ENCODE peak calls at places on chromosomes 12 and 14, in six cellular contexts. S is left ventricle myocardium inferior, E is HEK293T, D is HL-60, Q is EH, F is Daoy. K is an unnamed sample.

GRCh38 chr12:55737581-55738112 is 5.3 kb upstream of the GDF11 start:
- DNase-seq in S (no peak), E (no peak), D (no peak), Q (no peak), F (no peak), K (no peak)

GRCh38 chr12:106282457-106283097 is 20.0 kb upstream of the TCP11L2 start:
- DNase-seq in S (peak), E (peak), D (peak), Q (peak), F (peak), K (peak)

GRCh38 chr12:106065506-106065905 is 73.2 kb downstream of the NUAK1 start:
- DNase-seq in S (no peak), E (no peak), D (no peak), Q (no peak), F (no peak), K (no peak)

GRCh38 chr14:102748806-102749205 is 28.4 kb upstream of the TRAF3 start:
- DNase-seq in S (no peak), E (no peak), D (no peak), Q (no peak), F (no peak), K (no peak)

GRCh38 chr14:29805415-29806123 is 122.1 kb downstream of the PRKD1 start:
- DNase-seq in S (peak), E (peak), D (no peak), Q (peak), F (peak), K (peak)

GRCh38 chr12:50222275-50222783 is 55.2 kb upstream of the CERS5 start:
- DNase-seq in S (peak), E (peak), D (peak), Q (peak), F (peak), K (peak)

GRCh38 chr14:105067140-105067968 is 2.1 kb upstream of the GPR132 start:
- DNase-seq in S (no peak), E (no peak), D (peak), Q (peak), F (peak), K (no peak)

GRCh38 chr12:92290016-92290685 is 144.5 kb upstream of the BTG1 start:
- DNase-seq in S (no peak), E (no peak), D (no peak), Q (peak), F (peak), K (no peak)

GRCh38 chr12:15756822-15757221 is 32.4 kb downstream of the EPS8 start:
- DNase-seq in S (no peak), E (no peak), D (no peak), Q (peak), F (no peak), K (no peak)

GRCh38 chr14:58977366-58977765 is 211.1 kb upstream of the DAAM1 start:
- DNase-seq in S (no peak), E (no peak), D (no peak), Q (peak), F (peak), K (no peak)

GRCh38 chr12:81585787-81586186 is 173.4 kb downstream of the PPFIA2 start:
- DNase-seq in S (no peak), E (no peak), D (no peak), Q (no peak), F (no peak), K (no peak)

GRCh38 chr12:124975276-124975675 is 13.7 kb downstream of the DHX37 start:
- DNase-seq in S (no peak), E (no peak), D (no peak), Q (no peak), F (no peak), K (no peak)

GRCh38 chr12:13968281-13968680 is 13.1 kb downstream of the GRIN2B start:
- DNase-seq in S (no peak), E (no peak), D (no peak), Q (no peak), F (no peak), K (no peak)

GRCh38 chr12:26963413-26963812 is 25.1 kb downstream of the FGFR1OP2 start:
- DNase-seq in S (no peak), E (no peak), D (no peak), Q (no peak), F (no peak), K (no peak)

GRCh38 chr12:5309654-5310053 is 122.3 kb upstream of the NTF3 start:
- DNase-seq in S (no peak), E (no peak), D (no peak), Q (no peak), F (no peak), K (no peak)

GRCh38 chr12:3601466-3602150 is 110.6 kb downstream of the PRMT8 start:
- DNase-seq in S (no peak), E (no peak), D (no peak), Q (no peak), F (no peak), K (no peak)

GRCh38 chr14:45526715-45527549 is 273.9 kb upstream of the MIS18BP1 start:
- DNase-seq in S (no peak), E (peak), D (peak), Q (peak), F (no peak), K (no peak)

GRCh38 chr12:30187426-30187825 is 403.7 kb upstream of the TMTC1 start:
- DNase-seq in S (no peak), E (no peak), D (no peak), Q (no peak), F (no peak), K (no peak)

GRCh38 chr14:51394391-51394790 is 154.3 kb downstream of the TMX1 start:
- DNase-seq in S (no peak), E (no peak), D (no peak), Q (peak), F (no peak), K (no peak)

GRCh38 chr12:49885118-49885517 is 18.6 kb downstream of the FAIM2 start:
- DNase-seq in S (no peak), E (no peak), D (no peak), Q (no peak), F (no peak), K (no peak)

GRCh38 chr14:82855912-82856381 is 1322.3 kb upstream of the SEL1L start:
- DNase-seq in S (no peak), E (no peak), D (peak), Q (no peak), F (peak), K (no peak)

GRCh38 chr12:66636771-66637170 is 42.1 kb downstream of the GRIP1 start:
- DNase-seq in S (peak), E (peak), D (no peak), Q (no peak), F (no peak), K (peak)

GRCh38 chr12:72570601-72571000 is 298.4 kb downstream of the TRHDE start:
- DNase-seq in S (no peak), E (peak), D (peak), Q (no peak), F (peak), K (no peak)

GRCh38 chr12:32039341-32039740 is 67.3 kb upstream of the BICD1 start:
- DNase-seq in S (peak), E (no peak), D (no peak), Q (no peak), F (no peak), K (peak)

GRCh38 chr12:42255221-42255874 is 17.3 kb upstream of the YAF2 start:
- DNase-seq in S (no peak), E (no peak), D (no peak), Q (no peak), F (no peak), K (no peak)

GRCh38 chr14:69505338-69506240 is 21.1 kb downstream of the PLEKHD1 start:
- DNase-seq in S (no peak), E (no peak), D (no peak), Q (peak), F (peak), K (no peak)

GRCh38 chr14:96304956-96305355 is 48.9 kb downstream of the BDKRB1 start:
- DNase-seq in S (no peak), E (peak), D (no peak), Q (no peak), F (peak), K (no peak)

GRCh38 chr12:114945351-114945750 is 261.4 kb upstream of the TBX3 start:
- DNase-seq in S (no peak), E (no peak), D (no peak), Q (no peak), F (no peak), K (no peak)

GRCh38 chr12:26425587-26426260 is 230.4 kb downstream of the SSPN start:
- DNase-seq in S (no peak), E (no peak), D (no peak), Q (peak), F (peak), K (no peak)

GRCh38 chr14:41615011-41615595 is 8.4 kb downstream of the LRFN5 start:
- DNase-seq in S (no peak), E (no peak), D (no peak), Q (no peak), F (no peak), K (no peak)

GRCh38 chr14:21066882-21067502 is 3.1 kb upstream of the ARHGEF40 start:
- DNase-seq in S (no peak), E (no peak), D (peak), Q (no peak), F (no peak), K (no peak)

K was measured in left ventricle myocardium superior.